ENCODE peak calls at places on chromosome 22, in six cellular contexts. L is mucosa of descending colon, U is neural crest cell, K is fibroblast of lung, M is astrocyte of the spinal cord, Y is lower leg skin. W is an unnamed sample.

GRCh38 chr22:40533712-40534378 is 102.7 kb downstream of the MRTFA start:
- DNase-seq in U (no peak), Y (no peak), L (no peak), K (peak), M (peak), W (no peak)

GRCh38 chr22:49350441-49351121 is 477.1 kb downstream of the BRD1 start:
- DNase-seq in K (no peak), U (no peak), L (no peak), Y (no peak), M (no peak), W (no peak)

GRCh38 chr22:47618611-47619010 is 856.2 kb downstream of the TBC1D22A start:
- DNase-seq in U (no peak), K (no peak), L (no peak), M (no peak), Y (no peak), W (no peak)

GRCh38 chr22:40679964-40680818 is 907 bp downstream of the MCHR1 start:
- DNase-seq in L (no peak), M (no peak), Y (no peak), K (no peak), U (no peak), W (no peak)

GRCh38 chr22:21446827-21447690 is 20.1 kb upstream of the TMEM191C start:
- DNase-seq in Y (no peak), U (peak), M (no peak), K (no peak), L (peak), W (peak)

GRCh38 chr22:22999473-22999872 is 70.8 kb upstream of the GNAZ start:
- DNase-seq in K (no peak), L (no peak), M (no peak), U (no peak), Y (no peak), W (no peak)

GRCh38 chr22:35705141-35705540 is 12.5 kb upstream of the APOL5 start:
- DNase-seq in U (no peak), K (peak), M (peak), L (no peak), Y (no peak), W (no peak)

GRCh38 chr22:48719978-48720661 is 1107.6 kb downstream of the BRD1 start:
- DNase-seq in U (no peak), Y (no peak), M (no peak), K (no peak), L (no peak), W (peak)

GRCh38 chr22:44427506-44428470 is 70.2 kb downstream of the RTL6 start:
- DNase-seq in K (no peak), L (no peak), Y (no peak), M (no peak), U (no peak), W (no peak)

GRCh38 chr22:26669060-26669481 is 11.7 kb downstream of the MIAT start:
- DNase-seq in M (peak), Y (no peak), L (no peak), K (no peak), U (peak), W (peak)

GRCh38 chr22:18994780-18995711 is 59.0 kb upstream of the PRODH start:
- DNase-seq in L (no peak), U (no peak), Y (no peak), K (no peak), M (no peak), W (peak)

GRCh38 chr22:23781533-23781932 is 5.2 kb upstream of the SMARCB1 start:
- DNase-seq in U (no peak), M (peak), K (peak), L (no peak), Y (peak), W (no peak)

GRCh38 chr22:31044262-31044861 is 36.8 kb upstream of the SMTN start:
- DNase-seq in M (no peak), K (peak), U (no peak), L (peak), Y (no peak), W (no peak)

GRCh38 chr22:25362215-25362882 is 142.9 kb downstream of the CRYBB2 start:
- DNase-seq in U (peak), K (peak), Y (peak), L (peak), M (peak), W (peak)

GRCh38 chr22:50293441-50294318 is 13.8 kb downstream of the PLXNB2 start:
- DNase-seq in M (peak), L (peak), K (peak), Y (no peak), U (no peak), W (peak)

GRCh38 chr22:37313376-37314314 is 31.3 kb downstream of the CYTH4 start:
- DNase-seq in M (no peak), U (no peak), Y (no peak), L (no peak), K (no peak), W (no peak)

GRCh38 chr22:48666620-48667019 is 1161.1 kb downstream of the BRD1 start:
- DNase-seq in M (no peak), Y (no peak), L (no peak), K (no peak), U (no peak), W (no peak)

GRCh38 chr22:20885557-20886323 is 26.9 kb downstream of the SNAP29 start:
- DNase-seq in L (peak), M (peak), Y (peak), K (peak), U (peak), W (peak)

GRCh38 chr22:25161017-25161915 is 38.4 kb upstream of the CRYBB3 start:
- DNase-seq in M (no peak), K (no peak), Y (no peak), L (no peak), U (no peak), W (no peak)

GRCh38 chr22:49453816-49454215 is 373.9 kb downstream of the BRD1 start:
- DNase-seq in M (no peak), K (no peak), U (no peak), L (no peak), Y (no peak), W (no peak)

GRCh38 chr22:27416553-27417427 is 384.8 kb downstream of the MN1 start:
- DNase-seq in U (no peak), Y (no peak), M (peak), K (peak), L (no peak), W (no peak)

GRCh38 chr22:49306632-49306975 is 521.1 kb downstream of the BRD1 start:
- DNase-seq in L (no peak), Y (no peak), U (no peak), M (no peak), K (no peak), W (no peak)

GRCh38 chr22:37053310-37054077 is 2.0 kb downstream of the KCTD17 start:
- DNase-seq in M (no peak), L (no peak), U (no peak), K (no peak), Y (no peak), W (no peak)

GRCh38 chr22:19842386-19843106 is 12.1 kb downstream of the GNB1L start:
- DNase-seq in L (no peak), M (no peak), K (no peak), U (no peak), Y (no peak), W (no peak)

GRCh38 chr22:49724893-49725489 is 102.7 kb downstream of the BRD1 start:
- DNase-seq in Y (no peak), U (peak), K (peak), M (peak), L (no peak), W (peak)

GRCh38 chr22:35576671-35577070 is 36.0 kb downstream of the RASD2 start:
- DNase-seq in L (no peak), Y (no peak), M (no peak), K (no peak), U (no peak), W (no peak)

GRCh38 chr22:20111045-20111688 is 4.7 kb upstream of the RANBP1 start:
- DNase-seq in U (no peak), M (peak), Y (no peak), K (no peak), L (peak), W (no peak)

GRCh38 chr22:37684803-37685615 is 1.1 kb upstream of the NOL12 start:
- DNase-seq in M (no peak), Y (no peak), L (peak), U (no peak), K (no peak), W (no peak)

GRCh38 chr22:25365491-25366261 is 146.2 kb downstream of the CRYBB2 start:
- DNase-seq in Y (no peak), L (peak), U (no peak), K (no peak), M (no peak), W (no peak)

GRCh38 chr22:42436402-42436801 is 4.2 kb upstream of the NFAM1 start:
- DNase-seq in U (no peak), Y (no peak), L (no peak), K (no peak), M (no peak), W (no peak)

GRCh38 chr22:49588739-49589138 is 238.9 kb downstream of the BRD1 start:
- DNase-seq in L (no peak), Y (no peak), K (no peak), U (no peak), M (no peak), W (no peak)

GRCh38 chr22:44748524-44748923 is 3.9 kb upstream of the ARHGAP8 start:
- DNase-seq in Y (no peak), M (no peak), L (peak), K (no peak), U (no peak), W (no peak)

GRCh38 chr22:20610757-20611156 is 103.3 kb downstream of the MED15 start:
- DNase-seq in Y (no peak), M (no peak), L (no peak), U (no peak), K (no peak), W (no peak)

GRCh38 chr22:22431271-22432220 is 77.0 kb downstream of the ZNF280B start:
- DNase-seq in M (peak), K (peak), Y (peak), L (no peak), U (peak), W (peak)

GRCh38 chr22:50148991-50149721 is 21.4 kb upstream of the PANX2 start:
- DNase-seq in Y (no peak), M (peak), K (peak), U (peak), L (peak), W (peak)

DNA sequence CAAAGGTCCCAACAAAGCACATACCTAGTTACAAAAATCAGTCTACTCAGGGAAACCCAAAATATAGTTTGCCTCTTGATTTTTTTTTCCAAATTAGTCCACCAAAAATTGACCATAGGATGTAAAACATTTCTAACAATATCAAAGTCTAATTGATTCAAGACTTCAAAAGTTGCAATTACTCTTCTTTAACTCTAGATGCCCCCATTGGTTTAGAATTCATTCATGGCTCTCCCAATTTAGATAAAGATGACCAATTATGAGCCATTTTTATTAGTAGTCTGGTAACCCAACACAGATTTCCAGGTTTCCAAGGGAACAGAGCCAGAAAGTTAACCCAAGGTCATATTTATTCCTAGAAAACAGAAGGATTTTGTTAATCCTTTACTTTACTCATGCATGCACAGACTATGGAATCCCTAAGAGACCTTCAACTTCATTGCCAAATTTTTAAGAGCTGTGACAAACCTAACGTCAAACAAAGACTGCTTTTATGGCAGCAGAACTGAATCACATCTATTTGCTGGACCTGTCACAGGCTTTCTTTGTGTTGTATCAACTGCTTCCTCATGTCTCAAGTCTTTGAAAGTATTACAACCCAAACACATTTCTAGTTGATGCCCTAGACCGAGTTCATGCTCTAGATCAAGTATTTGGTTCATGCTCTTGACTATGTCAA is 55.3 kb downstream of the C22orf42 start:
- DNase-seq in M (no peak), K (no peak), U (no peak), L (no peak), Y (no peak), W (no peak)
- TF ChIP-seq CTCF in M (no peak), K (no peak), U (peak), L (no peak), Y (no peak), W (no peak)

DNA sequence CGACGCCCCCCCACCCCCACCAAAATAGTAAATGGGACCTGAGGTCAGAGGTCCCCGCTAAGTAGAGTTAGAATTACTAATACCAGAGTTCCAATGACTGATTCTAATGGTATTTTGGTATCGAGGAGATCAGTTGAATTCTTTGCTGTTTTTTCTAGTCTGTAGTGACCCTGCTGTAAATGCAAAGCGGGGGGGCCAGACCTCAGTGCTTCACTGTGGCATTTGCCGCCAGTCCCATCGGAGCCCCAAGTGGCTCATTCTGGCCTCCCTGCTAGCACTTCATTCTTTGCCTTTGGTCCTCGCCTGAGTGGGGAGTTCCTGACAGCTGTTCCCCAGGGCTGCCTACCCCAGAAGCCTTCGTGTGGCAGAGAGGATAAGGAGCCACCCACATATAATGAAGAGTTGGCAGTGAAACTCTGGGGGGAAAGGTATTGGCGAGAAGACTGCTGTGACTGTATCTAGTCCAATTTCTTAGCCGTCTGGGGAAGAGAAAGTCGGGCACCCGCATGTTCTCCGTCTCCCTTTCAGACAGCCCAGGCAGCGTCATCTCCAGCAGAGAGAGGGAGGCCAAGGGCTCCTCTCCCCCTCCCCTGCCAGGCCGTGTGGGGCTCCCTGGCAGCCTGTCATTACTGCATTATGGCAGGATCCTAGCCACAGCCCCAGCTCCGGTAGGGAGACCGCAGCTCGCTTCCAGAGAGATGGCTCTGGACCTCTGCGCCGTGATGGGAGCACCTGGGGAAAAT is 19.4 kb upstream of the CABP7 start:
- DNase-seq in L (no peak), Y (no peak), K (peak), M (no peak), U (no peak), W (no peak)
- TF ChIP-seq CTCF in L (no peak), Y (no peak), K (no peak), M (no peak), U (no peak), W (no peak)

GRCh38 chr22:45833613-45834012 is 143.3 kb downstream of the WNT7B start:
- DNase-seq in M (no peak), U (no peak), L (no peak), Y (no peak), K (no peak), W (no peak)

GRCh38 chr22:45832180-45832579 is 144.8 kb downstream of the WNT7B start:
- DNase-seq in U (no peak), Y (no peak), L (no peak), M (no peak), K (no peak), W (no peak)

GRCh38 chr22:45832959-45833580 is 143.9 kb downstream of the WNT7B start:
- DNase-seq in K (no peak), L (no peak), Y (no peak), M (no peak), U (no peak), W (no peak)

GRCh38 chr22:45830531-45831245 is 146.3 kb downstream of the WNT7B start:
- DNase-seq in K (peak), U (no peak), Y (no peak), L (no peak), M (peak), W (no peak)

DNA sequence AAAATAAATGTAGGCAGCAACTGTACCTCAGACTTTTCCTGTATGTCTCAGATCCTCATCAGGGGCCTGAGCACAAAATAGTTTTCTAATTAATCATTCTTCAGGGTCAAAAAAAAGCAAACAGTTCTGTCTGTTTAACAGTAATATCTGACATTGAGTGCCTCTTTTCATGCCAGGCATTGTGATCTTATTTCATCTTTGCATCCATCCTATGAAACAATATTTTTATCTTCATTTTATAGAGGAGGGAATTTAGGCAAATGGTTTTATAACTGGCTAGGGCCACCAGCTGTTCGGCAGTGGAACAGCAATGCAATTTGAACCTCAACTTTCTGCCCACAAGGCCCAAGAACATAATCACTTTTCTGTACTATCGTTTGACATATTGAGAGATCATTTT is 145.6 kb downstream of the WNT7B start:
- DNase-seq in Y (no peak), U (no peak), K (peak), M (peak), L (no peak), W (no peak)
- TF ChIP-seq CTCF in Y (no peak), U (no peak), K (peak), M (peak), L (no peak), W (no peak)

DNA sequence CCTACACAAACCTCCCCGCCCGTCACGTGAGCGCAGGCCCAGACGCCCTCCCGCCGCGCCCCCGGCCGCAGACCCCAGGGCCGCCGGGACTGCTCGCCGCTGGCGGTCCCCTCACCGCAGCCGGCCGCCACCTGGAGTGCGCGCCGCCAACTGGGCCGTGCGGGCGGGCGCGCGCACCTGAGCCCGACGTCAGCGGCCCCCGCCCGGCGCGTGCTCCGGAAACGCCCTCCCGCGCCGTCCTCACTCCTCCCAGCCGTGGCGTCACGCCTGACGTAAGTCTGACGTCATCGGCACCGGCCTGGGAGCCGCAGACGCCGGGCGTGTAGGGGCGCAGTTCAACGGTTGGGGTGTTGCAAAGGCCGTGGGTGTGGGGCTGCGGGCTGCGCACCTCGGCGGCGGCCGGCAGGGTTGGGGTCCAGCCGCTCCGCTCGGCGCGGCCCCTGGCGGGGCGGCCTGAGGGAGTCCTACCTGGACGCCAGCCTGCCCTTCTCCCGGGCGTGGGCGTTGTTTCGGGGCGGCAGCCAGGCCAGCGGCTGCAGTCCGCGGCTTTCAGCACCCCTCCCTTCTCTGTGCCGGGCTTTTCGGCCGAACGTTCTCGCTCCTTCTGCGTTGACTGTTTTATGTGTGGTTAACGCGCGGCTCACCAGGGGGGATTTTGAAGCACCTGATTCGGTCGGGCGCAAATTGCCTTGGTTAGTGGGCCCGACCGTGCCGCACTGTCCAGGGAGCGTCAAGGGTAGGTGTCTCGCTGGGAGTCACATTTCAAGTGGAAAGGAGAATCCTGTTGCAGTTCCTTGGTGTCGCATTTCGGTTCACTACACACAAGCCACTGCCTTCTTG is at the start of gene JOSD1:
- DNase-seq in Y (peak), M (peak), L (peak), U (peak), K (peak), W (peak)
- TF ChIP-seq CTCF in Y (no peak), M (no peak), L (no peak), U (no peak), K (no peak), W (no peak)

DNA sequence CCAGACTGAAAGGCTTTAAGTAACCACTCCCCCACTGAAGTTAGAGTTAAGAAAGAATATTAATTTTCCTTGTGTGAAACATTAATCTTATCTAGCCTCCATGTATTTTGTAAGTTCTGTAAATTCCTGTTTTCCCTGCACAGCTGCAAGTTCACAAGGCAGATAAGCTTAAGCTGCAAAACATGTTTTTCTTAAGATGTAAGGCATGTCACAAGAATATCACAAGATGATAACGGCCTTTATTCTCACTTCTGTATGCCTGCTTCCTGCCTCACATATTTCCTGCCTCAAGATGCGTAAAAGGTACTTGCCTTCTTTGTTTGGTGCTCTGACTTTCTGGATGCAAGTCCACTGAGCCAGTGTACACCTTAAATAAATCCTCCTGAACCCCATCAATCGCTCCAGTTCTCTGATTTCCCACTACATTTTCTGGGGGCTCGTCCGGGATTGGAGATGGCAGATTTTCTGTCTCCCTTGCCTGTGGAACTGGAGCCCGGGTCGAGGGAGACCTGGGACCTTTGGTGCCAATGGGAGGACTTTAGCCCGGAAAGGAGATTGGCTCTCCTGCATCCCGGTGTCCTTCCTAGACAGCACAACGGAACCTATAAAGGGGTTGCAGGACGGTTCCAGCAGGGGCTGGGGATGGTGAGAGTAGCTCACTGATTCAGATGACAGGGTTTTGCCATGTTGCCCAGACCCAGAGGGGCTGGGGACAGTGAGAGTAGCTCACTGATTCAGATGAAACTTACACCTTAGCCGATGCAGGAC is 30.2 kb downstream of the PPARA start:
- DNase-seq in U (no peak), Y (no peak), L (no peak), K (no peak), M (no peak), W (no peak)
- TF ChIP-seq CTCF in U (no peak), Y (no peak), L (no peak), K (no peak), M (no peak), W (no peak)